ENCODE peak calls at places on chromosomes 6 and 20, in six cellular contexts. B, I, J, X, R and S are unnamed samples.

GRCh38 chr20:64067733-64068307 is 4.8 kb downstream of the TCEA2 start:
- DNase-seq in J (no peak), B (no peak), I (no peak), X (no peak), R (no peak), S (no peak)

GRCh38 chr20:11271319-11271718 is 597.5 kb upstream of the JAG1 start:
- DNase-seq in B (no peak), I (peak), R (no peak), X (peak), J (no peak), S (no peak)

GRCh38 chr6:163962627-163963117 is 548.2 kb downstream of the QKI start:
- DNase-seq in R (no peak), X (no peak), B (no peak), J (no peak), I (no peak), S (no peak)

GRCh38 chr20:50625986-50626677 is 65.2 kb downstream of the RIPOR3 start:
- DNase-seq in X (peak), R (peak), I (peak), B (peak), J (peak), S (no peak)

GRCh38 chr6:45301348-45302142 is 26.6 kb upstream of the RUNX2 start:
- DNase-seq in R (no peak), I (no peak), B (no peak), X (no peak), J (no peak), S (no peak)

GRCh38 chr6:152338335-152339125 is 298.6 kb downstream of the SYNE1 start:
- DNase-seq in J (no peak), X (peak), B (peak), R (peak), I (no peak), S (peak)

GRCh38 chr20:23083553-23084220 is 2.4 kb downstream of the CD93 start:
- DNase-seq in B (no peak), I (no peak), X (no peak), J (no peak), R (no peak), S (no peak)

GRCh38 chr20:9359561-9360308 is 154.7 kb upstream of the LAMP5 start:
- DNase-seq in X (peak), J (peak), R (peak), B (peak), I (peak), S (no peak)

GRCh38 chr20:6829510-6830116 is 62.1 kb downstream of the BMP2 start:
- DNase-seq in X (no peak), J (peak), R (peak), I (no peak), B (no peak), S (no peak)

GRCh38 chr6:60754879-60755278 is 1531.1 kb downstream of the KHDRBS2 start:
- DNase-seq in B (no peak), I (no peak), X (no peak), J (no peak), R (no peak), S (no peak)

GRCh38 chr6:165774903-165775608 is 112.0 kb upstream of the PDE10A start:
- DNase-seq in I (no peak), B (no peak), X (peak), J (peak), R (peak), S (no peak)

GRCh38 chr6:165782124-165782523 is 119.1 kb upstream of the PDE10A start:
- DNase-seq in R (no peak), J (no peak), I (no peak), X (no peak), B (no peak), S (no peak)

GRCh38 chr6:165776699-165777098 is 113.7 kb upstream of the PDE10A start:
- DNase-seq in I (no peak), J (no peak), B (no peak), R (no peak), X (no peak), S (no peak)

GRCh38 chr6:165782812-165783211 is 119.8 kb upstream of the PDE10A start:
- DNase-seq in I (no peak), B (no peak), R (no peak), X (no peak), J (no peak), S (no peak)

DNA sequence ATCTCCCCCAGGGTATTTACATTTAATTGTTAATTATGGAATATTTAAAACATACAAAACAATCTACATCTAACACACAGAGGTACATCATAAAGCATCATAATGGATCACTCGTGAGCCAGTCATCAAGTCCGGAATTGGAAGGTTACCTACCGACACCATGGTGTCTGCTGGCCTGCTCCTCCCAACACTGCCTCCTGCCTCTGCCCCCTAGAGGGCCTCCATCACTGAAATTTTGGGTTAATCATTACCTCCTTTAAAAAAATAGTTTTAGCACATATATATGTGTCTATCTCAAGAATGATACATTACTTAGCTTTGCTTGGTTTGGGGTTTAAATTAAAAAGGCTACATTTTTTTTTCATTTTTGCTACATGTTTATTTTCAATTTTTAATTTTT is 114.6 kb upstream of the PDE10A start:
- DNase-seq in X (no peak), I (no peak), R (no peak), J (no peak), B (no peak), S (no peak)
- TF ChIP-seq CTCF in X (no peak), I (peak), R (peak), J (no peak), B (no peak), S (no peak)

GRCh38 chr6:16168858-16169257 is 40.0 kb downstream of the MYLIP start:
- DNase-seq in I (no peak), J (peak), X (no peak), R (peak), B (no peak), S (no peak)
- TF ChIP-seq CTCF in I (peak), J (peak), X (no peak), R (peak), B (no peak), S (peak)

GRCh38 chr6:24720131-24720603 is 1.2 kb upstream of the C6orf62 start:
- DNase-seq in R (peak), J (peak), X (peak), B (peak), I (peak), S (peak)
- TF ChIP-seq CTCF in R (no peak), J (no peak), X (no peak), B (no peak), I (no peak), S (no peak)

GRCh38 chr6:157023958-157024357 is 246.8 kb downstream of the ARID1B start:
- DNase-seq in R (no peak), J (peak), B (no peak), I (no peak), X (no peak), S (no peak)
- TF ChIP-seq CTCF in R (no peak), J (no peak), B (no peak), I (no peak), X (no peak), S (no peak)

GRCh38 chr6:138529510-138529909 is 30.2 kb upstream of the NHSL1 start:
- DNase-seq in I (no peak), B (no peak), J (no peak), X (no peak), R (no peak), S (no peak)
- TF ChIP-seq CTCF in I (no peak), B (no peak), J (no peak), X (no peak), R (no peak), S (no peak)